ENCODE peak calls at places on chromosomes 11 and 22, in six cellular contexts. One of them, this sample, is unnamed.

GRCh38 chr22:50298937-50299656 is 8.3 kb downstream of the PLXNB2 start:
- DNase-seq in prostate gland: no peak
- DNase-seq in ovary: no peak
- DNase-seq in GM13976: no peak
- DNase-seq in H9: no peak
- DNase-seq in RWPE1: no peak
- DNase-seq in this sample: no peak

GRCh38 chr11:3136542-3137455 is 28.3 kb downstream of the OSBPL5 start:
- DNase-seq in prostate gland: no peak
- DNase-seq in ovary: no peak
- DNase-seq in GM13976: no peak
- DNase-seq in H9: no peak
- DNase-seq in RWPE1: no peak
- DNase-seq in this sample: no peak

GRCh38 chr22:31929126-31929928 is 15.0 kb upstream of the YWHAH start:
- DNase-seq in prostate gland: no peak
- DNase-seq in ovary: no peak
- DNase-seq in GM13976: no peak
- DNase-seq in H9: no peak
- DNase-seq in RWPE1: no peak
- DNase-seq in this sample: no peak

GRCh38 chr22:25970996-25971811 is 198.1 kb upstream of the SEZ6L start:
- DNase-seq in prostate gland: no peak
- DNase-seq in ovary: no peak
- DNase-seq in GM13976: no peak
- DNase-seq in H9: peak; percentile 57
- DNase-seq in RWPE1: no peak
- DNase-seq in this sample: no peak

GRCh38 chr11:119108151-119108856 is 1.2 kb downstream of the C2CD2L start:
- DNase-seq in prostate gland: peak; percentile 43
- DNase-seq in ovary: no peak
- DNase-seq in GM13976: peak; percentile 60
- DNase-seq in H9: peak; percentile 58
- DNase-seq in RWPE1: peak; percentile 81
- DNase-seq in this sample: peak; percentile 62

GRCh38 chr11:126963115-126963514 is 37.5 kb downstream of the KIRREL3 start:
- DNase-seq in prostate gland: no peak
- DNase-seq in ovary: no peak
- DNase-seq in GM13976: no peak
- DNase-seq in H9: no peak
- DNase-seq in RWPE1: no peak
- DNase-seq in this sample: no peak

GRCh38 chr11:43948341-43949185 is 6.1 kb downstream of the C11orf96 start:
- DNase-seq in prostate gland: no peak
- DNase-seq in ovary: no peak
- DNase-seq in GM13976: no peak
- DNase-seq in H9: no peak
- DNase-seq in RWPE1: no peak
- DNase-seq in this sample: no peak

GRCh38 chr11:73154178-73154577 is 12.1 kb upstream of the FCHSD2 start:
- DNase-seq in prostate gland: no peak
- DNase-seq in ovary: no peak
- DNase-seq in GM13976: peak; percentile 63
- DNase-seq in H9: no peak
- DNase-seq in RWPE1: no peak
- DNase-seq in this sample: peak; percentile 55

GRCh38 chr22:43228330-43228729 is 41.4 kb upstream of the TTLL12 start:
- DNase-seq in prostate gland: no peak
- DNase-seq in ovary: no peak
- DNase-seq in GM13976: peak; percentile 57
- DNase-seq in H9: peak; percentile 82
- DNase-seq in RWPE1: peak; percentile 11
- DNase-seq in this sample: no peak

GRCh38 chr22:36180928-36181327 is 20.4 kb upstream of the APOL3 start:
- DNase-seq in prostate gland: no peak
- DNase-seq in ovary: no peak
- DNase-seq in GM13976: no peak
- DNase-seq in H9: no peak
- DNase-seq in RWPE1: no peak
- DNase-seq in this sample: no peak

GRCh38 chr22:36180038-36180880 is 19.7 kb upstream of the APOL3 start:
- DNase-seq in prostate gland: peak; percentile 78
- DNase-seq in ovary: peak; percentile 81
- DNase-seq in GM13976: peak; percentile 84
- DNase-seq in H9: peak; percentile 87
- DNase-seq in RWPE1: peak; percentile 17
- DNase-seq in this sample: peak; percentile 80

GRCh38 chr22:36171941-36172340 is 11.4 kb upstream of the APOL3 start:
- DNase-seq in prostate gland: no peak
- DNase-seq in ovary: no peak
- DNase-seq in GM13976: no peak
- DNase-seq in H9: peak; percentile 49
- DNase-seq in RWPE1: no peak
- DNase-seq in this sample: no peak

GRCh38 chr22:36177160-36177559 is 16.6 kb upstream of the APOL3 start:
- DNase-seq in prostate gland: no peak
- DNase-seq in ovary: no peak
- DNase-seq in GM13976: no peak
- DNase-seq in H9: no peak
- DNase-seq in RWPE1: no peak
- DNase-seq in this sample: no peak

DNA sequence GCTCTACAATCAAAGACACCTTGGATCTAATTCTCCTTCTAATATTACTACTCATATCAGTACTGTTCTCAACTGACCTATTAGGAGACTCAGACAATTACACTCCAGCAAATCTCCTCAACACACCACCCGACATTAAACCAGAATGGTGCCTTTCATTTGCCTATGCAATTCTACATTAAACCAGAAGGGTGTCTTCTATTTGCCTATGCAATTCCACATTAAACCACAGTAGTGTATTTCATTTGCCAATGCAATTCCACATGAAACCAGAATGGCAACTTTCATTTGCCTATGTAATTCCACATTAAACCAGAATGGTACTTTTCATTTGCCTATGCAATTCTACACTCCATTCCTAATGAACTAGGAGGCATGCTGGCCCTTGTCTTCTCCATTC is 15.3 kb upstream of the APOL3 start:
- DNase-seq in prostate gland: no peak
- DNase-seq in ovary: no peak
- DNase-seq in GM13976: no peak
- DNase-seq in H9: no peak
- DNase-seq in RWPE1: no peak
- DNase-seq in this sample: no peak
- TF ChIP-seq CTCF in prostate gland: no peak
- TF ChIP-seq CTCF in ovary: no peak
- TF ChIP-seq CTCF in GM13976: no peak
- TF ChIP-seq CTCF in H9: peak; percentile 44
- TF ChIP-seq CTCF in RWPE1: no peak
- TF ChIP-seq CTCF in this sample: no peak

GRCh38 chr11:92149996-92150395 is 74.6 kb upstream of the FAT3 start:
- DNase-seq in prostate gland: no peak
- DNase-seq in ovary: no peak
- DNase-seq in GM13976: no peak
- DNase-seq in H9: no peak
- DNase-seq in RWPE1: no peak
- DNase-seq in this sample: no peak
- TF ChIP-seq CTCF in prostate gland: no peak
- TF ChIP-seq CTCF in ovary: no peak
- TF ChIP-seq CTCF in GM13976: no peak
- TF ChIP-seq CTCF in H9: peak; percentile 21
- TF ChIP-seq CTCF in RWPE1: no peak
- TF ChIP-seq CTCF in this sample: no peak

DNA sequence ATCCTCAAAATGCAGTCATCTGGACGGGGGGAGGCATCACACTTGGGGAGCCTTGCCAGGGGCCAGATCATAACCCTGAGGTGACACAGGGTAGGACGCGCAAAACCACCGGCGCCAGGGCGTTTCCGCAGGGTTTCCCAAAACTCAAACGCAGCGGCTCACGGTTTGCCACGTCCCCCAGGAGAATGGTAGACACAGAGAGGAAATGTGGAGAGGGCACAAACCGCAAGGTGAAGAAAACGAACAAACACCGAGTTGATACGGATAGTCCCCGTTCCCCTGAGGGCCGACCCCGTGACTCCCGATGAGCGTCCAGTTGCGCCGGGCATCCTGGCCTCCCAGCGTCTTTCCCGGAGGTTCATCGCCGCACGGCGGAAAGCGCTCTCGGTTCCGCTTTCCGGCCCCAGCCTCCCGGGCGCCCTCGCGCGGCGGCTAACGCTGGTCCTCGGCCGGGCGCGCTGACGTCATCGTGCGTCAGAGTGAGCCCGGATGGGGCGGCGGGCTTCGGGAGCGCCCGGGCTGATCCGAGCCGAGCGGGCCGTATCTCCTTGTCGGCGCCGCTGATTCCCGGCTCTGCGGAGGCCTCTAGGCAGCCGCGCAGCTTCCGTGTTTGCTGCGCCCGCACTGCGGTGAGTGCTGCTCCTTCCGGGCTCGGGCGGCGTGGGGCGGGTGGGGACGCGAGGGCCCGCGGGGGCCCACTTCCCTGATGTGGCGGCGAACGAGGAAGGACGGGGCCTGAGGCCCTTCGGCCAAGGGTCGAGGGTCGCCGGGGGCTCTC is at the start of gene BIRC2:
- DNase-seq in prostate gland: peak; percentile 93
- DNase-seq in ovary: peak; percentile 98
- DNase-seq in GM13976: peak; percentile 90
- DNase-seq in H9: peak; percentile 92
- DNase-seq in RWPE1: peak; percentile 85
- DNase-seq in this sample: peak; percentile 87
- TF ChIP-seq CTCF in prostate gland: peak; percentile 72
- TF ChIP-seq CTCF in ovary: peak; percentile 94
- TF ChIP-seq CTCF in GM13976: peak; percentile 98
- TF ChIP-seq CTCF in H9: peak; percentile 75
- TF ChIP-seq CTCF in RWPE1: peak; percentile 84
- TF ChIP-seq CTCF in this sample: peak; percentile 93

DNA sequence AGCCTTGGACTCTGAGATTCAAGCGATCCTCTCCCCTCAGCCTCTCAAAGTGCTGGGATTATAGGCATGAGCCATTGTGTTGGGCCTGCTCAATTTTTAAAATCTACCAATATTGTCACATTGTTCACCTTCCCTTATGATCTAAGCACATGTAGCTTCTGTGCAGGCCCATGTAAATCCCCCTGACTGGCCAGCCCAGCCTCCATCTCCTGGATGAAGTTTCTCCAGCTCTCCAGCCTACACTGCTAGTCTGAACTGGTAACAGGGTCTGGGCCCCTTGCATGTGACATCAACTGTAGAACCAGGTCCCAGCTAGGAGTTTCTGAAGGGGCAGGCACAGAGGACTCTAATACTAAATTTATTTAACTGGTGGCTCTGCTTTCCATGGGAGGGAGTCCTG is 32.8 kb upstream of the YPEL1 start:
- DNase-seq in prostate gland: no peak
- DNase-seq in ovary: no peak
- DNase-seq in GM13976: no peak
- DNase-seq in H9: no peak
- DNase-seq in RWPE1: no peak
- DNase-seq in this sample: no peak
- TF ChIP-seq CTCF in prostate gland: no peak
- TF ChIP-seq CTCF in ovary: no peak
- TF ChIP-seq CTCF in GM13976: no peak
- TF ChIP-seq CTCF in H9: no peak
- TF ChIP-seq CTCF in RWPE1: no peak
- TF ChIP-seq CTCF in this sample: no peak

This sample was measured in GM13977.